ENCODE peak calls at places on chromosomes 1 and 21, in ten cellular contexts. One of them, this sample, is unnamed.
A peak's percentile ranks its signal among the peaks of the same experiment; 100 is the strongest.

GRCh38 chr1:184556665-184557064 is 169.8 kb downstream of the C1orf21 start:
- DNase-seq in OCI-LY7: no peak
- DNase-seq in HCT116: no peak
- DNase-seq in K562: no peak
- DNase-seq in IMR-90: no peak
- DNase-seq in PC-3: no peak
- DNase-seq in endothelial cell of umbilical vein: no peak
- DNase-seq in HepG2: no peak
- DNase-seq in fibroblast of lung: no peak
- DNase-seq in astrocyte: no peak
- DNase-seq in this sample: no peak

GRCh38 chr1:182841368-182841988 is 2.3 kb downstream of the DHX9 start:
- DNase-seq in OCI-LY7: peak; percentile 36
- DNase-seq in HCT116: no peak
- DNase-seq in K562: no peak
- DNase-seq in IMR-90: peak; percentile 72
- DNase-seq in PC-3: peak; percentile 24
- DNase-seq in endothelial cell of umbilical vein: peak; percentile 18
- DNase-seq in HepG2: peak; percentile 5
- DNase-seq in fibroblast of lung: peak; percentile 45
- DNase-seq in astrocyte: peak; percentile 68
- DNase-seq in this sample: peak; percentile 65

GRCh38 chr21:28257276-28257675 is 735.4 kb downstream of the LTN1 start:
- DNase-seq in OCI-LY7: no peak
- DNase-seq in HCT116: no peak
- DNase-seq in K562: no peak
- DNase-seq in IMR-90: no peak
- DNase-seq in PC-3: no peak
- DNase-seq in endothelial cell of umbilical vein: peak; percentile 38
- DNase-seq in HepG2: peak; percentile 48
- DNase-seq in fibroblast of lung: no peak
- DNase-seq in astrocyte: no peak
- DNase-seq in this sample: no peak

GRCh38 chr1:162689745-162690671 is 57.7 kb downstream of the DDR2 start:
- DNase-seq in OCI-LY7: no peak
- DNase-seq in HCT116: no peak
- DNase-seq in K562: no peak
- DNase-seq in IMR-90: peak; percentile 36
- DNase-seq in PC-3: peak; percentile 70
- DNase-seq in endothelial cell of umbilical vein: peak; percentile 54
- DNase-seq in HepG2: no peak
- DNase-seq in fibroblast of lung: no peak
- DNase-seq in astrocyte: peak; percentile 37
- DNase-seq in this sample: peak; percentile 80

GRCh38 chr1:230124187-230125128 is 57.4 kb downstream of the GALNT2 start:
- DNase-seq in OCI-LY7: no peak
- DNase-seq in HCT116: no peak
- DNase-seq in K562: no peak
- DNase-seq in IMR-90: no peak
- DNase-seq in PC-3: no peak
- DNase-seq in endothelial cell of umbilical vein: no peak
- DNase-seq in HepG2: no peak
- DNase-seq in fibroblast of lung: peak; percentile 45
- DNase-seq in astrocyte: peak; percentile 84
- DNase-seq in this sample: no peak

GRCh38 chr1:177077734-177078489 is 86.6 kb downstream of the ASTN1 start:
- DNase-seq in OCI-LY7: no peak
- DNase-seq in HCT116: no peak
- DNase-seq in K562: no peak
- DNase-seq in IMR-90: no peak
- DNase-seq in PC-3: peak; percentile 67
- DNase-seq in endothelial cell of umbilical vein: no peak
- DNase-seq in HepG2: no peak
- DNase-seq in fibroblast of lung: no peak
- DNase-seq in astrocyte: peak; percentile 49
- DNase-seq in this sample: peak; percentile 15

GRCh38 chr1:7539772-7540175 is 231.3 kb upstream of the VAMP3 start:
- DNase-seq in OCI-LY7: no peak
- DNase-seq in HCT116: peak; percentile 67
- DNase-seq in K562: peak; percentile 70
- DNase-seq in IMR-90: peak; percentile 40
- DNase-seq in PC-3: peak; percentile 69
- DNase-seq in endothelial cell of umbilical vein: peak; percentile 34
- DNase-seq in HepG2: no peak
- DNase-seq in fibroblast of lung: no peak
- DNase-seq in astrocyte: peak; percentile 55
- DNase-seq in this sample: peak; percentile 38

GRCh38 chr1:203148127-203148526 is 20.6 kb downstream of the ADORA1 start:
- DNase-seq in OCI-LY7: peak; percentile 16
- DNase-seq in HCT116: peak; percentile 16
- DNase-seq in K562: peak; percentile 64
- DNase-seq in IMR-90: no peak
- DNase-seq in PC-3: peak; percentile 57
- DNase-seq in endothelial cell of umbilical vein: no peak
- DNase-seq in HepG2: peak; percentile 20
- DNase-seq in fibroblast of lung: no peak
- DNase-seq in astrocyte: no peak
- DNase-seq in this sample: peak; percentile 15

GRCh38 chr1:188709146-188709545 is 1768.5 kb downstream of the BRINP3 start:
- DNase-seq in OCI-LY7: no peak
- DNase-seq in HCT116: no peak
- DNase-seq in K562: no peak
- DNase-seq in IMR-90: no peak
- DNase-seq in PC-3: no peak
- DNase-seq in endothelial cell of umbilical vein: peak; percentile 67
- DNase-seq in HepG2: no peak
- DNase-seq in fibroblast of lung: no peak
- DNase-seq in astrocyte: no peak
- DNase-seq in this sample: no peak

GRCh38 chr1:244863491-244864252 is 671 bp downstream of the HNRNPU start:
- DNase-seq in OCI-LY7: peak; percentile 53
- DNase-seq in HCT116: no peak
- DNase-seq in K562: peak; percentile 84
- DNase-seq in IMR-90: no peak
- DNase-seq in PC-3: no peak
- DNase-seq in endothelial cell of umbilical vein: no peak
- DNase-seq in HepG2: no peak
- DNase-seq in fibroblast of lung: no peak
- DNase-seq in astrocyte: no peak
- DNase-seq in this sample: no peak

GRCh38 chr1:16421201-16421600 is 16.0 kb downstream of the SPATA21 start:
- DNase-seq in OCI-LY7: no peak
- DNase-seq in HCT116: no peak
- DNase-seq in K562: no peak
- DNase-seq in IMR-90: no peak
- DNase-seq in PC-3: no peak
- DNase-seq in endothelial cell of umbilical vein: no peak
- DNase-seq in HepG2: no peak
- DNase-seq in fibroblast of lung: no peak
- DNase-seq in astrocyte: no peak
- DNase-seq in this sample: no peak

GRCh38 chr1:198118136-198118535 is 38.7 kb upstream of the NEK7 start:
- DNase-seq in OCI-LY7: no peak
- DNase-seq in HCT116: no peak
- DNase-seq in K562: no peak
- DNase-seq in IMR-90: peak; percentile 99
- DNase-seq in PC-3: peak; percentile 6
- DNase-seq in endothelial cell of umbilical vein: peak; percentile 24
- DNase-seq in HepG2: no peak
- DNase-seq in fibroblast of lung: peak; percentile 96
- DNase-seq in astrocyte: peak; percentile 98
- DNase-seq in this sample: peak; percentile 98

DNA sequence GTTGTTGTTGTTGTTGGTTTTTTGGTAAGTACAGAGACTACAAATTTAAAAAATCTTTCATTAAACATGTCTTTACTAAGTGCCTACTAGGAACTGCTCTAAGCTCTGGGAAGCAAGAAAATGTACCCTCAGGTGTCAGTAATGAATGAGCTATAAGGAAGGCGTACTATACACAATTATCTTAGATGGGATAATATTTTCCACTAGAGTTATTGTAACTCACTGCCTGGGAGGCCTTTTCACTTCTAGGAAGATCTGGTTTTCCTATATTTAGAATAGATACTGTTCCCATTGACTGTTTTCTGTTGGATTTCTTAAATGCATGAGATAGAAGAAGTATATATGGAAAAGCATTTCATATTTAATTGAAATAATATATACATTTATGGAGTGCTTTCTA is 19.6 kb downstream of the CLIC4 start:
- DNase-seq in OCI-LY7: no peak
- DNase-seq in HCT116: no peak
- DNase-seq in K562: no peak
- DNase-seq in IMR-90: no peak
- DNase-seq in PC-3: no peak
- DNase-seq in endothelial cell of umbilical vein: no peak
- DNase-seq in HepG2: no peak
- DNase-seq in fibroblast of lung: no peak
- DNase-seq in astrocyte: no peak
- DNase-seq in this sample: no peak
- H4K20me1 ChIP-seq in OCI-LY7: peaks cover 26% of the 10 kb centered on the region
- H4K20me1 ChIP-seq in HCT116: no peaks in the 10 kb centered on the region
- H4K20me1 ChIP-seq in K562: peaks cover 4% of the 10 kb centered on the region
- H4K20me1 ChIP-seq in IMR-90: peaks cover 73% of the 10 kb centered on the region
- H4K20me1 ChIP-seq in PC-3: no peaks in the 10 kb centered on the region
- H4K20me1 ChIP-seq in endothelial cell of umbilical vein: no peaks in the 10 kb centered on the region
- H4K20me1 ChIP-seq in HepG2: peaks cover 23% of the 10 kb centered on the region
- H4K20me1 ChIP-seq in fibroblast of lung: peaks cover 4% of the 10 kb centered on the region
- H4K20me1 ChIP-seq in astrocyte: peaks cover 50% of the 10 kb centered on the region
- H4K20me1 ChIP-seq in this sample: peaks cover 41% of the 10 kb centered on the region

DNA sequence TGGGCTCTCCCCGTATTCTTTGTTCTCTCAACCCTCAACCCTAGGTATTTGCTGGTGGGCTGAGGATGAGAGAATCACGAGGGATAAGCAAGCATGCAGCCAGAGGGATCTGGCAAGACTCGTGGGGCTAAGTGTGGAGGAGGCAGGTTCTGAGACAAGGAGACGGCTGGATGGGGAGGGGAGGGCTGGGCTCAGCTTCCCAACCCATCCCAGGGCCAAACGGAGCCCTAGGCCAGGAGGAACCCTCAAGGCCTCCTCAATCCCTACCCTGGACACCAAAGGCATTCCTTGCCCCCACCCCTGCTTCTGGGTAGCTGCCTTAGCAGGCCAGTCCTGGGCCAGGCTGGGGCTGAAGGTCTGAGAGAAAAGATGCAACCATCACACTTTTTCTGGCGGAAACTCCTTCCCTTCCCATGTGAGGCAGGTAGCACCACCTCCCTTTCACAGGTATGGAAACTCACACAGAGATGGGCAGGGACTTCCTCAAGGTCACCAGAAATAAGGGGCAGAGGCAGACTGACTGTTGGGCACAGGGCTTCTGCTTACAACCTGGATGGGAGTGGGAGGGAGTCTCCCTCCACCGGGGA is 6.2 kb downstream of the MEF2D start:
- DNase-seq in OCI-LY7: peak; percentile 10
- DNase-seq in HCT116: no peak
- DNase-seq in K562: no peak
- DNase-seq in IMR-90: no peak
- DNase-seq in PC-3: no peak
- DNase-seq in endothelial cell of umbilical vein: no peak
- DNase-seq in HepG2: no peak
- DNase-seq in fibroblast of lung: no peak
- DNase-seq in astrocyte: no peak
- DNase-seq in this sample: peak; percentile 4
- H3K4me3 ChIP-seq in OCI-LY7: peak overlapping the region; percentile 98
- H3K4me3 ChIP-seq in HCT116: no peak overlapping the region
- H3K4me3 ChIP-seq in K562: no peak overlapping the region
- H3K4me3 ChIP-seq in IMR-90: no peak overlapping the region
- H3K4me3 ChIP-seq in PC-3: no peak overlapping the region
- H3K4me3 ChIP-seq in endothelial cell of umbilical vein: no peak overlapping the region
- H3K4me3 ChIP-seq in HepG2: no peak overlapping the region
- H3K4me3 ChIP-seq in fibroblast of lung: no peak overlapping the region
- H3K4me3 ChIP-seq in astrocyte: no peak overlapping the region
- H3K4me3 ChIP-seq in this sample: no peak overlapping the region

GRCh38 chr1:92219028-92219427 is 1.3 kb downstream of the C1orf146 start:
- DNase-seq in OCI-LY7: no peak
- DNase-seq in HCT116: no peak
- DNase-seq in K562: no peak
- DNase-seq in IMR-90: peak; percentile 5
- DNase-seq in PC-3: peak; percentile 49
- DNase-seq in endothelial cell of umbilical vein: no peak
- DNase-seq in HepG2: no peak
- DNase-seq in fibroblast of lung: no peak
- DNase-seq in astrocyte: no peak
- DNase-seq in this sample: no peak

GRCh38 chr1:92218559-92218958 is 844 bp downstream of the C1orf146 start:
- DNase-seq in OCI-LY7: no peak
- DNase-seq in HCT116: no peak
- DNase-seq in K562: no peak
- DNase-seq in IMR-90: no peak
- DNase-seq in PC-3: no peak
- DNase-seq in endothelial cell of umbilical vein: no peak
- DNase-seq in HepG2: no peak
- DNase-seq in fibroblast of lung: no peak
- DNase-seq in astrocyte: no peak
- DNase-seq in this sample: no peak

DNA sequence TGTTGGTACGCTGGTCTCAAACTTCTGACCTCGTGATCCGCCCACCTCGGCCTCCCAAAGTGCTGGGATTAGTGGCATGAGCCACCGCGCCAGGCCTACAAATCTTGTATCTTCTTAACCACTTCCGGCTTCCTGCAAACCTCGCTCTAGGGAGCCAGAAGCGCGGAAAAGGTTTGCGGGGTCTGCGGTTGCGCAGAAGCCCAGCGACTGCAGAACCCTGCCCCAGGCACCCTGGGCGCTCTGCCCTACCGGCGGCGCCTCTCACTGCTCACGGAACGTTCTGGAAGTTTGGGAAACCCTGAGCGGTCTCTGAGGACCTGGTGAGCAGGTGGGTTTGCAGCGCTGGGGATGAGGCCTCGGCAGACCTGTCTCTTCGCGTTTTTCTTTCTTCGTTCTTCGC is at the start of gene C1orf146:
- DNase-seq in OCI-LY7: no peak
- DNase-seq in HCT116: no peak
- DNase-seq in K562: no peak
- DNase-seq in IMR-90: no peak
- DNase-seq in PC-3: no peak
- DNase-seq in endothelial cell of umbilical vein: no peak
- DNase-seq in HepG2: no peak
- DNase-seq in fibroblast of lung: no peak
- DNase-seq in astrocyte: no peak
- DNase-seq in this sample: no peak
- H2AFZ ChIP-seq in OCI-LY7: no peak within 1 kb of the TSS
- H2AFZ ChIP-seq in HCT116: no peak within 1 kb of the TSS
- H2AFZ ChIP-seq in K562: no peak within 1 kb of the TSS
- H2AFZ ChIP-seq in IMR-90: peak within 1 kb of the TSS; percentile 43
- H2AFZ ChIP-seq in PC-3: no peak within 1 kb of the TSS
- H2AFZ ChIP-seq in endothelial cell of umbilical vein: no peak within 1 kb of the TSS
- H2AFZ ChIP-seq in HepG2: no peak within 1 kb of the TSS
- H2AFZ ChIP-seq in fibroblast of lung: no peak within 1 kb of the TSS
- H2AFZ ChIP-seq in astrocyte: no peak within 1 kb of the TSS
- H2AFZ ChIP-seq in this sample: no peak within 1 kb of the TSS

GRCh38 chr1:206685256-206685748 is 597 bp downstream of the MAPKAPK2 start:
- DNase-seq in OCI-LY7: peak; percentile 54
- DNase-seq in HCT116: no peak
- DNase-seq in K562: peak; percentile 76
- DNase-seq in IMR-90: peak; percentile 53
- DNase-seq in PC-3: peak; percentile 27
- DNase-seq in endothelial cell of umbilical vein: peak; percentile 22
- DNase-seq in HepG2: no peak
- DNase-seq in fibroblast of lung: peak; percentile 42
- DNase-seq in astrocyte: no peak
- DNase-seq in this sample: peak; percentile 76
- H4K20me1 ChIP-seq in OCI-LY7: peaks cover 4% of the 10 kb centered on the region
- H4K20me1 ChIP-seq in HCT116: no peaks in the 10 kb centered on the region
- H4K20me1 ChIP-seq in K562: peaks cover 33% of the 10 kb centered on the region
- H4K20me1 ChIP-seq in IMR-90: peaks cover 47% of the 10 kb centered on the region
- H4K20me1 ChIP-seq in PC-3: peaks cover 45% of the 10 kb centered on the region
- H4K20me1 ChIP-seq in endothelial cell of umbilical vein: peaks cover 9% of the 10 kb centered on the region
- H4K20me1 ChIP-seq in HepG2: peaks cover 33% of the 10 kb centered on the region
- H4K20me1 ChIP-seq in fibroblast of lung: no peaks in the 10 kb centered on the region
- H4K20me1 ChIP-seq in astrocyte: peaks cover 43% of the 10 kb centered on the region
- H4K20me1 ChIP-seq in this sample: peaks cover 12% of the 10 kb centered on the region

This sample was measured in GM23248.